ENCODE peak calls at places on chromosomes 7 and 10, in six cellular contexts. K, D, T, H, M and J are unnamed samples.

GRCh38 chr10:22148956-22149355 is 68.9 kb downstream of the EBLN1 start:
- DNase-seq in K (no peak), D (no peak), T (no peak), H (no peak), M (no peak), J (no peak)

GRCh38 chr10:71889388-71889987 is 38.4 kb upstream of the PSAP start:
- DNase-seq in K (no peak), D (no peak), T (no peak), H (peak), M (no peak), J (no peak)

GRCh38 chr10:103814104-103814503 is 41.3 kb downstream of the SH3PXD2A start:
- DNase-seq in K (no peak), D (no peak), T (no peak), H (no peak), M (no peak), J (no peak)

GRCh38 chr7:106139253-106140251 is 27.4 kb upstream of the SYPL1 start:
- DNase-seq in K (no peak), D (no peak), T (no peak), H (no peak), M (no peak), J (no peak)

GRCh38 chr10:91652364-91652763 is 19.5 kb upstream of the PPP1R3C start:
- DNase-seq in K (no peak), D (no peak), T (peak), H (no peak), M (no peak), J (no peak)

GRCh38 chr10:112852308-112852707 is 97.7 kb upstream of the TCF7L2 start:
- DNase-seq in K (no peak), D (peak), T (no peak), H (no peak), M (no peak), J (no peak)

GRCh38 chr7:19026888-19027287 is 90.5 kb downstream of the TWIST1 start:
- DNase-seq in K (no peak), D (no peak), T (peak), H (no peak), M (no peak), J (no peak)

GRCh38 chr10:113126506-113127192 is 176.6 kb downstream of the TCF7L2 start:
- DNase-seq in K (peak), D (peak), T (peak), H (peak), M (peak), J (peak)

GRCh38 chr7:23662124-23662982 is 17.6 kb upstream of the FAM221A start:
- DNase-seq in K (no peak), D (no peak), T (no peak), H (no peak), M (no peak), J (no peak)